ENCODE peak calls at places on chromosomes 16 and 17, in four cellular contexts. Y is sigmoid colon, O is GM13976, N is fibroblast of the aortic adventitia. R is an unnamed sample.

GRCh38 chr17:55264640-55265298 is at the start of gene HLF:
- DNase-seq in O (peak; percentile 86), N (peak; percentile 55), Y (peak; percentile 93), R (no peak)

GRCh38 chr17:75404739-75405364 is 626 bp downstream of the GRB2 start:
- DNase-seq in Y (peak; percentile 80), O (no peak), N (peak; percentile 31), R (no peak)

GRCh38 chr17:40251576-40251975 is 32.5 kb downstream of the WIPF2 start:
- DNase-seq in N (peak; percentile 82), O (no peak), Y (peak; percentile 81), R (peak; percentile 44)

GRCh38 chr16:4777339-4778049 is 10.5 kb upstream of the ZNF500 start:
- DNase-seq in Y (no peak), O (no peak), N (no peak), R (no peak)

GRCh38 chr16:2039286-2040030 is 8.2 kb downstream of the NTHL1 start:
- DNase-seq in N (peak; percentile 62), O (no peak), Y (peak; percentile 96), R (peak; percentile 64)

GRCh38 chr17:73492802-73493139 is 151.5 kb downstream of the SDK2 start:
- DNase-seq in O (no peak), N (no peak), Y (no peak), R (no peak)

GRCh38 chr17:78873519-78874340 is 29.3 kb downstream of the CEP295NL start:
- DNase-seq in Y (no peak), N (no peak), O (no peak), R (no peak)

GRCh38 chr17:77383613-77384608 is 243.1 kb downstream of the SEC14L1 start:
- DNase-seq in N (no peak), Y (peak; percentile 79), O (no peak), R (no peak)

GRCh38 chr17:74677558-74678466 is 34.9 kb downstream of the CD300LF start:
- DNase-seq in O (no peak), N (peak; percentile 21), Y (no peak), R (no peak)

GRCh38 chr16:3876695-3877094 is 3.8 kb downstream of the CREBBP start:
- DNase-seq in O (no peak), N (no peak), Y (no peak), R (no peak)

GRCh38 chr16:4314532-4315184 is 1.2 kb upstream of the GLIS2 start:
- DNase-seq in N (peak; percentile 66), Y (peak; percentile 78), O (no peak), R (no peak)

GRCh38 chr17:14095630-14096029 is 26.3 kb downstream of the COX10 start:
- DNase-seq in O (no peak), N (no peak), Y (no peak), R (no peak)

GRCh38 chr16:35306915-35307314 is 1847.5 kb downstream of the TP53TG3F start:
- DNase-seq in O (no peak), Y (no peak), N (no peak), R (no peak)

GRCh38 chr17:5526821-5527598 is 40.6 kb downstream of the MIS12 start:
- DNase-seq in Y (peak; percentile 85), O (peak; percentile 71), N (peak; percentile 95), R (peak; percentile 75)

GRCh38 chr17:80839401-80839800 is 152.2 kb upstream of the CHMP6 start:
- DNase-seq in N (no peak), Y (no peak), O (no peak), R (no peak)

GRCh38 chr16:65386707-65387106 is 264.8 kb upstream of the CDH11 start:
- DNase-seq in N (no peak), Y (no peak), O (no peak), R (no peak)

GRCh38 chr17:80263253-80264047 is 2.8 kb downstream of the RNF213 start:
- DNase-seq in N (peak; percentile 92), O (peak; percentile 91), Y (peak; percentile 95), R (peak; percentile 83)

GRCh38 chr17:200604-200985 is 19.1 kb upstream of the DOC2B start:
- DNase-seq in N (no peak), O (no peak), Y (no peak), R (no peak)

GRCh38 chr17:7173687-7174602 is 5.2 kb downstream of the ASGR1 start:
- DNase-seq in Y (peak; percentile 76), N (no peak), O (peak; percentile 69), R (no peak)

GRCh38 chr17:50183439-50184001 is 17.7 kb downstream of the SGCA start:
- DNase-seq in Y (no peak), O (peak; percentile 57), N (peak; percentile 55), R (no peak)

GRCh38 chr16:2070576-2071453 is 23.0 kb downstream of the TSC2 start:
- DNase-seq in O (no peak), Y (no peak), N (no peak), R (no peak)

GRCh38 chr16:50259334-50260205 is 6.8 kb upstream of the ADCY7 start:
- DNase-seq in Y (peak; percentile 80), N (peak; percentile 46), O (no peak), R (no peak)

GRCh38 chr17:48127371-48128051 is 19.9 kb downstream of the SNX11 start:
- DNase-seq in N (peak; percentile 4), O (peak; percentile 7), Y (no peak), R (no peak)

GRCh38 chr17:29292992-29293889 is 707 bp downstream of the NUFIP2 start:
- DNase-seq in O (peak; percentile 68), N (peak; percentile 25), Y (peak; percentile 82), R (no peak)

GRCh38 chr16:22721497-22722100 is 92.4 kb upstream of the HS3ST2 start:
- DNase-seq in Y (no peak), O (no peak), N (no peak), R (no peak)

GRCh38 chr16:81397879-81398516 is 46.6 kb upstream of the CMIP start:
- DNase-seq in Y (no peak), O (no peak), N (no peak), R (no peak)

GRCh38 chr16:30063893-30064745 is 1.4 kb upstream of the ALDOA start:
- DNase-seq in Y (peak; percentile 92), N (peak; percentile 56), O (peak; percentile 85), R (no peak)

GRCh38 chr17:13086142-13086769 is 68.4 kb upstream of the ELAC2 start:
- DNase-seq in N (peak; percentile 97), O (no peak), Y (no peak), R (no peak)

GRCh38 chr16:15928261-15929104 is 20.9 kb upstream of the ABCC1 start:
- DNase-seq in Y (peak; percentile 26), N (no peak), O (no peak), R (no peak)

GRCh38 chr16:4511441-4512082 is 27.0 kb downstream of the CDIP1 start:
- DNase-seq in O (no peak), Y (no peak), N (peak; percentile 33), R (no peak)

GRCh38 chr16:9351440-9351839 is 260.0 kb downstream of the HAPSTR1 start:
- DNase-seq in O (no peak), N (no peak), Y (no peak), R (no peak)

GRCh38 chr17:40686192-40686591 is 17.4 kb downstream of the KRT24 start:
- DNase-seq in N (no peak), O (no peak), Y (no peak), R (no peak)

GRCh38 chr17:58960068-58960467 is 146.6 kb downstream of the TRIM37 start:
- DNase-seq in N (peak; percentile 58), Y (no peak), O (peak; percentile 62), R (peak; percentile 15)

GRCh38 chr17:48586355-48586924 is 3.6 kb downstream of the HOXB3 start:
- DNase-seq in Y (no peak), N (no peak), O (peak; percentile 74), R (no peak)

GRCh38 chr17:64343833-64344637 is 46.6 kb downstream of the PECAM1 start:
- DNase-seq in Y (peak; percentile 79), O (peak; percentile 52), N (peak; percentile 76), R (no peak)

GRCh38 chr17:59141860-59142259 is 13.1 kb downstream of the SKA2 start:
- DNase-seq in O (no peak), Y (no peak), N (no peak), R (no peak)

GRCh38 chr16:82639666-82640336 is 13.0 kb downstream of the CDH13 start:
- DNase-seq in Y (peak; percentile 56), N (peak; percentile 56), O (peak; percentile 64), R (no peak)

GRCh38 chr17:46193246-46193625 is at the start of gene KANSL1:
- DNase-seq in O (peak; percentile 95), Y (peak; percentile 95), N (peak; percentile 86), R (peak; percentile 75)

GRCh38 chr16:87895641-87896141 is 26.4 kb upstream of the SLC7A5 start:
- DNase-seq in O (peak; percentile 75), Y (no peak), N (no peak), R (no peak)

GRCh38 chr16:11615756-11616447 is 29.2 kb upstream of the LITAF start:
- DNase-seq in N (no peak), Y (no peak), O (no peak), R (no peak)
- TF ChIP-seq CTCF in N (no peak), Y (no peak), O (no peak), R (no peak)

DNA sequence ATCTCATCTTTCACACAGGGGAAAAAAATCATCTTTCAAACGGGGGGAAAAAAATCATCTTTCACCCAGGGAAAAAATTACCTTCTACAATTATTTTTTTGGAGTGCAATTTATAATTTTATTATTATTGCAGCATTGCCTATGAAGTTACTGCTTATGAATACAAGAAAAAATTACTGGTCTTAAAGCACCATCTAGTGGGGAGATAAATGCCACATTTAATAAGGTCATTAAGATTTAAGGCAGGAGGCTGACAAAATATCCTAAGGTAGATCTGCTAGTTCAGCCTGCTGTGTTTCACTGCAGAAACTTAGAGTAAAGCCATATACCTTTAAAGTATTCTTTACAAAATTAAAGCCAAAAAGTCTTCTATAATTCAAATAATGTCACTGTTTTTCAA is 13.7 kb downstream of the SHCBP1 start:
- DNase-seq in Y (no peak), O (no peak), N (peak; percentile 85), R (peak; percentile 54)
- TF ChIP-seq CTCF in Y (peak; percentile 24), O (peak; percentile 12), N (peak; percentile 44), R (peak; percentile 53)

GRCh38 chr16:85681255-85681654 is 7.5 kb downstream of the GINS2 start:
- DNase-seq in N (no peak), Y (no peak), O (no peak), R (no peak)
- TF ChIP-seq CTCF in N (no peak), Y (no peak), O (no peak), R (no peak)

DNA sequence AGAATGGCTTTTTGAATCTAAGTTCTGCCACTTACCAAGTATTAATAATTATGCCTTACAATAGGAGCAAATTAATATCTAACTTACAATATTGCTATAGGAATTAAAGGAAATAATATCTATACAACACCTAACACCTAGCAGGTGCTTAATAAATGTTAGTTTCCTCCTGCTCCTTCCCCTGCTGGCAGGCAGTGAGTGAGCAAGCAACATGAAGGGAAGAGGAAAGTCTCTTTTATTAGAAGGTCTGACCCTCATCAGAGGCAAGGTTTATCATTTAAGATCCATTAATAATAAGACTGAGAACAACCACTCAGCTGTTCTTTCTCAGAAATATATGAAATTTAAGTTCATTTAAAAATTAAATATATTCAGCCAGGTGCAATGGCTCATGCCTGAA is 6.7 kb upstream of the DYNC1LI2 start:
- DNase-seq in O (no peak), Y (no peak), N (no peak), R (no peak)
- TF ChIP-seq CTCF in O (no peak), Y (no peak), N (no peak), R (no peak)

GRCh38 chr17:31321481-31321880 is at the start of gene EVI2A:
- DNase-seq in N (peak; percentile 87), Y (no peak), O (peak; percentile 58), R (no peak)
- TF ChIP-seq CTCF in N (no peak), Y (no peak), O (no peak), R (no peak)